ENCODE peak calls at places on chromosomes 4 and X, in seven cellular contexts. V, K, N, U, X, A and E are unnamed samples.
A peak's percentile ranks its signal among the peaks of the same experiment; 100 is the strongest.

GRCh38 chr4:174375422-174375821 is 91.7 kb downstream of the CEP44 start:
- DNase-seq in V (no peak), K (no peak), N (no peak), U (no peak), X (no peak), A (no peak), E (no peak)

GRCh38 chrX:44244008-44244407 is 99.5 kb downstream of the EFHC2 start:
- DNase-seq in V (no peak), K (no peak), N (no peak), U (peak; percentile 36), X (no peak), A (peak; percentile 52), E (no peak)

GRCh38 chr4:16391196-16391595 is 164.9 kb upstream of the TAPT1 start:
- DNase-seq in V (no peak), K (no peak), N (no peak), U (no peak), X (no peak), A (no peak), E (no peak)

GRCh38 chr4:174284181-174284886 is 623 bp downstream of the CEP44 start:
- DNase-seq in V (no peak), K (no peak), N (no peak), U (no peak), X (no peak), A (peak; percentile 55), E (no peak)

GRCh38 chr4:74635490-74636123 is 158.7 kb downstream of the BTC start:
- DNase-seq in V (no peak), K (no peak), N (no peak), U (no peak), X (no peak), A (no peak), E (no peak)

GRCh38 chrX:106933538-106933961 is 13.3 kb downstream of the CLDN2 start:
- DNase-seq in V (no peak), K (no peak), N (no peak), U (no peak), X (no peak), A (peak; percentile 44), E (no peak)

GRCh38 chr4:159764343-159764952 is 661.6 kb downstream of the RAPGEF2 start:
- DNase-seq in V (no peak), K (no peak), N (peak; percentile 6), U (no peak), X (no peak), A (no peak), E (no peak)

GRCh38 chr4:7814451-7814850 is 125.2 kb downstream of the AFAP1 start:
- DNase-seq in V (no peak), K (peak; percentile 54), N (no peak), U (no peak), X (no peak), A (no peak), E (no peak)

GRCh38 chrX:140525448-140525847 is 20.6 kb upstream of the SOX3 start:
- DNase-seq in V (no peak), K (no peak), N (no peak), U (no peak), X (no peak), A (no peak), E (no peak)

GRCh38 chr4:181597766-181598165 is 645.4 kb upstream of the TENM3 start:
- DNase-seq in V (no peak), K (no peak), N (no peak), U (no peak), X (no peak), A (peak; percentile 14), E (no peak)

GRCh38 chr4:67198757-67199156 is 346.5 kb downstream of the CENPC start:
- DNase-seq in V (no peak), K (no peak), N (peak; percentile 5), U (no peak), X (no peak), A (no peak), E (no peak)

GRCh38 chr4:183798249-183798920 is 106.7 kb upstream of the STOX2 start:
- DNase-seq in V (peak; percentile 73), K (no peak), N (no peak), U (no peak), X (no peak), A (peak; percentile 7), E (no peak)

GRCh38 chrX:76555816-76556215 is 128.3 kb downstream of the MAGEE1 start:
- DNase-seq in V (no peak), K (no peak), N (peak; percentile 5), U (peak; percentile 7), X (no peak), A (peak; percentile 6), E (no peak)

GRCh38 chr4:112702892-112703291 is 65.9 kb downstream of the LARP7 start:
- DNase-seq in V (no peak), K (no peak), N (no peak), U (no peak), X (no peak), A (peak; percentile 31), E (no peak)

GRCh38 chrX:19017271-19017670 is 33.4 kb upstream of the PHKA2 start:
- DNase-seq in V (no peak), K (no peak), N (peak; percentile 1), U (no peak), X (no peak), A (peak; percentile 52), E (no peak)

GRCh38 chrX:13051529-13052172 is 7.2 kb upstream of the FAM9C start:
- DNase-seq in V (no peak), K (no peak), N (no peak), U (peak; percentile 70), X (no peak), A (no peak), E (no peak)

GRCh38 chr4:143294310-143294709 is 42.4 kb upstream of the GAB1 start:
- DNase-seq in V (peak; percentile 88), K (peak; percentile 84), N (no peak), U (no peak), X (peak; percentile 89), A (peak; percentile 64), E (no peak)

GRCh38 chr4:141463678-141464077 is 172.7 kb upstream of the IL15 start:
- DNase-seq in V (no peak), K (no peak), N (no peak), U (no peak), X (no peak), A (peak; percentile 31), E (no peak)

GRCh38 chr4:88752754-88753153 is 55.1 kb upstream of the NAP1L5 start:
- DNase-seq in V (no peak), K (no peak), N (no peak), U (no peak), X (peak; percentile 42), A (no peak), E (no peak)

GRCh38 chrX:40282348-40282747 is 184.6 kb upstream of the BCOR start:
- DNase-seq in V (no peak), K (no peak), N (no peak), U (no peak), X (no peak), A (no peak), E (no peak)

GRCh38 chr4:742742-743311 is 37.2 kb downstream of the PCGF3 start:
- DNase-seq in V (peak; percentile 59), K (no peak), N (peak; percentile 31), U (peak; percentile 66), X (peak; percentile 73), A (peak; percentile 81), E (no peak)

GRCh38 chr4:78591404-78591803 is 39.8 kb downstream of the ANXA3 start:
- DNase-seq in V (no peak), K (no peak), N (no peak), U (no peak), X (no peak), A (peak; percentile 28), E (no peak)

GRCh38 chrX:45322382-45322781 is 121.7 kb upstream of the DIPK2B start:
- DNase-seq in V (no peak), K (no peak), N (peak; percentile 1), U (no peak), X (peak; percentile 43), A (peak; percentile 90), E (no peak)

GRCh38 chrX:153411255-153411987 is at the start of gene ZFP92:
- DNase-seq in V (no peak), K (no peak), N (no peak), U (peak; percentile 33), X (no peak), A (peak; percentile 17), E (no peak)
- H3K4me3 ChIP-seq in V (peak within 1 kb of the TSS; percentile 32), K (peak within 1 kb of the TSS; percentile 74), N (peak within 1 kb of the TSS; percentile 52), U (peak within 1 kb of the TSS; percentile 28), X (peak within 1 kb of the TSS; percentile 44), A (peak within 1 kb of the TSS; percentile 38), E (peak within 1 kb of the TSS; percentile 52)

DNA sequence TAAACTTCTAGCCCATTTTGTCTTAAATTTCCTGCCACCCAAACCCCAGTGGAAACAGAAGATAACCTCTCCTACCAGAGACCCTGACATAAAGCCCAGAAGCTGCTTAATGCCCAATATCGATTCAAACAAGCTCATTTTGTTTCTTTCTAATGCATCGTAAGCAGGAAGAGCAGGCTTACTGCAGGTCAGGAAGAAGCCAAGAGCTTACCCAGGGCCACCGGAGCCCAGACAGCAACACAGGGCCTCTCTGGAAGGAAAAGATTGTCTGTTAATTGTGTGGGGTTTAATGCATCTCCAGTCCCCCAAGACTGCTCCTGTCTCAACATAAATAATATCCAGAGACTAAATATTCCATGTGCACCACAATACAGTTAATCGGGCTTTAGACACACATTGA is 177.3 kb upstream of the NOCT start:
- DNase-seq in V (no peak), K (no peak), N (no peak), U (no peak), X (no peak), A (no peak), E (no peak)
- H3K4me3 ChIP-seq in V (no peak overlapping the region), K (no peak overlapping the region), N (no peak overlapping the region), U (no peak overlapping the region), X (no peak overlapping the region), A (no peak overlapping the region), E (no peak overlapping the region)

GRCh38 chr4:168848112-168848511 is 161.9 kb downstream of the CBR4 start:
- DNase-seq in V (no peak), K (no peak), N (no peak), U (no peak), X (no peak), A (peak; percentile 57), E (no peak)
- H3K4me3 ChIP-seq in V (no peak overlapping the region), K (peak overlapping the region; percentile 64), N (no peak overlapping the region), U (no peak overlapping the region), X (peak overlapping the region; percentile 15), A (peak overlapping the region; percentile 30), E (no peak overlapping the region)

GRCh38 chrX:46959985-46960700 is 47.9 kb downstream of the JADE3 start:
- DNase-seq in V (no peak), K (no peak), N (no peak), U (no peak), X (no peak), A (no peak), E (no peak)
- H3K4me3 ChIP-seq in V (no peak overlapping the region), K (no peak overlapping the region), N (no peak overlapping the region), U (no peak overlapping the region), X (no peak overlapping the region), A (no peak overlapping the region), E (no peak overlapping the region)

GRCh38 chr4:114237997-114238396 is 258.6 kb upstream of the ARSJ start:
- DNase-seq in V (no peak), K (no peak), N (no peak), U (no peak), X (no peak), A (no peak), E (no peak)
- H3K4me3 ChIP-seq in V (no peak overlapping the region), K (no peak overlapping the region), N (no peak overlapping the region), U (no peak overlapping the region), X (no peak overlapping the region), A (no peak overlapping the region), E (no peak overlapping the region)

GRCh38 chr4:68906238-68907137 is 45.1 kb downstream of the UGT2A3 start:
- DNase-seq in V (no peak), K (no peak), N (no peak), U (no peak), X (no peak), A (no peak), E (no peak)
- H3K4me3 ChIP-seq in V (peak overlapping the region; percentile 60), K (peak overlapping the region; percentile 47), N (no peak overlapping the region), U (no peak overlapping the region), X (no peak overlapping the region), A (no peak overlapping the region), E (peak overlapping the region; percentile 30)